ENCODE peak calls at places on chromosomes 7 and 10, in five cellular contexts. S is H9, G is MM.1S, F is foreskin keratinocyte, W is A673. C is an unnamed sample.

GRCh38 chr7:130491841-130492518 is at the start of gene MEST:
- DNase-seq in S (peak; percentile 50), G (no peak), F (no peak), W (peak; percentile 65), C (peak; percentile 84)

GRCh38 chr10:127018298-127018650 is 113.0 kb downstream of the DOCK1 start:
- DNase-seq in S (no peak), G (no peak), F (no peak), W (no peak), C (peak; percentile 27)

GRCh38 chr10:78250313-78251040 is 216.8 kb downstream of the RPS24 start:
- DNase-seq in S (no peak), G (no peak), F (no peak), W (no peak), C (no peak)

GRCh38 chr10:61993676-61994401 is 92.3 kb downstream of the ARID5B start:
- DNase-seq in S (no peak), G (no peak), F (no peak), W (peak; percentile 97), C (no peak)

GRCh38 chr10:104059364-104059763 is 26.3 kb downstream of the COL17A1 start:
- DNase-seq in S (peak; percentile 65), G (peak; percentile 69), F (no peak), W (no peak), C (no peak)

GRCh38 chr10:404991-405390 is 269.7 kb downstream of the ZMYND11 start:
- DNase-seq in S (no peak), G (no peak), F (no peak), W (no peak), C (no peak)

GRCh38 chr10:51090190-51090589 is 15.9 kb downstream of the PRKG1 start:
- DNase-seq in S (no peak), G (no peak), F (no peak), W (no peak), C (no peak)

GRCh38 chr10:45446858-45447257 is 72.8 kb downstream of the ALOX5 start:
- DNase-seq in S (no peak), G (no peak), F (no peak), W (no peak), C (no peak)

GRCh38 chr10:62354941-62355340 is 19.2 kb upstream of the ZNF365 start:
- DNase-seq in S (no peak), G (no peak), F (no peak), W (no peak), C (no peak)

GRCh38 chr7:1533569-1534329 is 3.2 kb downstream of the MAFK start:
- DNase-seq in S (no peak), G (no peak), F (no peak), W (peak; percentile 42), C (peak; percentile 42)

GRCh38 chr7:519974-520458 is 370 bp upstream of the PDGFA start:
- DNase-seq in S (peak; percentile 74), G (no peak), F (no peak), W (peak; percentile 56), C (no peak)

GRCh38 chr10:71782221-71782916 is 9.0 kb upstream of the VSIR start:
- DNase-seq in S (no peak), G (no peak), F (no peak), W (no peak), C (no peak)
- H3K4me1 ChIP-seq in S (no peaks in the 10 kb centered on the region), G (no peaks in the 10 kb centered on the region), F (no peaks in the 10 kb centered on the region), W (no peaks in the 10 kb centered on the region), C (no peaks in the 10 kb centered on the region)

DNA sequence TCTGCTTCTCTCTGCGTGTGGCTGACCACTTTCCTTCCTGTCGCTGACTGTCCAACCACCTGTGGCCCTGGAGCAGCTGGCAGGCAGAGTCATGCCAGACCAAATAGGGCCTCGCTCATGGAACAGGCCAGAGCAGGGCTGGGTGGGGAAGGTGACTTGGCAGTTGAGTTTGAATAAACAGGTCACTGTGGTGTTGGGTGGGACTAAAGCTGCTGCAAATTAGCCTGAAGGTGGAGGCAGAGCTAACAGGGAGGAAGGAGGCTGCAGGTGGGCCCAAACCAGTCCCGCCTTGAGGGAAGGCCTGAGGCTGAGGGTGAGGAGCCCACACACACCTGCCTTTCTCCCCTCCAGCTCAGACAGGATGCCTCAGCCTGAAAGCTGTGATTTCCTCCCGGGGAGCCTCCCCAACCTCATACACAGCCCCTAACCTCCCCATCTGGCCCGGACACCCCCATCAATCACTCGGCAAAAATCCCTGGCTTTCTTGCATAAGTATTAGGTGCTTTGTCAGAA is 97.5 kb upstream of the PCBD1 start:
- DNase-seq in S (peak; percentile 54), G (peak; percentile 54), F (peak; percentile 20), W (no peak), C (peak; percentile 7)
- H3K4me1 ChIP-seq in S (no peaks in the 10 kb centered on the region), G (peaks cover 32% of the 10 kb centered on the region), F (no peaks in the 10 kb centered on the region), W (no peaks in the 10 kb centered on the region), C (no peaks in the 10 kb centered on the region)

DNA sequence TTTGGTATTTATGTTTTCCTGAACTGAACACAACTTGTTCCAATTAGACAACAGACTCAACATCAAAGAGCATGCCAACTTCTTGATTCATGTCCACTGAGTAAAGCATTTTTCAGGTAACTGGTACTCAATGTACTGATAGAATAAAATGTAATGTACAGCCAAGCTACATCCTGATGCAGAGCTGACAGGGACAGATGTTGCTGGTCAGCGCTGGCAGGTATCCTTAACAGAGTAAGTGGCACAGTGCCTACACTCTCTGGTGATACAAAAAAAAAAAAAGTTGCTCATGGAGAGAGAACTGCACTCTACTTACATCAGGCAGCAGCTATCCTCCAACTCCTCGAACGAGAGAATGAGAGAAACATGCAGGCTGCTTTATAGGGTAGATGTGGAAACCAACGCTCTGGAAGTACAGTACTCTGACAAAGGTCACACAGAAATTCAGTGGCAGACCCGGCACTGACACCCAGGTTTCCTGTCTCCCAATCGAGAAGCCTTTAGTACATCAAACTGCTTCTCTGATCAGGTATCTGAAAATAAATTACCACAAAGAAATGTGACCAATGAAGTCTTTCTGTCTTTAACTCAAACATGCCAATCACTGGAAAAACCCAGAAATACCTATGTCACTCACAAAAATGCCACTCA is 4.6 kb downstream of the ITGB1 start:
- DNase-seq in S (no peak), G (no peak), F (no peak), W (no peak), C (no peak)
- H3K4me1 ChIP-seq in S (peaks cover 11% of the 10 kb centered on the region), G (peaks cover 11% of the 10 kb centered on the region), F (peaks cover 40% of the 10 kb centered on the region), W (peaks cover 60% of the 10 kb centered on the region), C (peaks cover 20% of the 10 kb centered on the region)

DNA sequence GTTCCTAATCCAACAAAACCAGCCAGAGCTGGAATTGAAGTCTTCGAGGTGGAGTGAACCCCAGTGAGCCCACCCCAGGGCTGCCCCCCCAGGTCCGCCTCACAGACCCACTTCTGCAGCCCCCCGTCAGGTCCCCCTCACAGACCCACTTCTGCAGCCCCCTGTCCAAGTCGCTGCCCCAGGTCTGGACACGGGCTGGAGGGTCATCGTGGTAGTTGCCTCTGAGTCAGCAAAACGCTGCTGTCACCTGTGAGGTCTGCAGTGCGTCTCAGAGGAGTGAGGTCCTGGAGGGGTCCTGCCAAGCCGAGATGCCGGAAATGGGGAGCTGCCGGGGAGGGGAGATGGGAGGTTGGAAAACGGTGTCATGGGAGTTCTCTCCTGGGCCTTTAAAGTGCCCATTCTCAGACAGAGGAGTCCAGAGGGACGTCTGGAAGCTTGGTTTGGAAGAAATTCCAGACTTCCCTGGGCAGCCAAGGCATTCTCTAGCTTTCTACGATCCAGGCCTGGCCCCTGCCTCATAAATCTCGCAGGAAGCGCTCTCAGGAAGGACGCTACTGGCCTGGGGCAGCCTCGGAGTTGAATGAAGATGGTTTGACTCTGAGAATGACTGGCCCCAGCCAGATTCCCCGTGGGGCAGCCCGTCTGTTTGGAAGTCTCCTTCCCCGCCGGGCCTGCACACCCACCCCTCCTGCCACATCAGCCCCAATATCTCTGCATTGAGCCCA is 38.6 kb downstream of the CALML3 start:
- DNase-seq in S (no peak), G (no peak), F (no peak), W (no peak), C (no peak)
- H3K4me1 ChIP-seq in S (no peaks in the 10 kb centered on the region), G (no peaks in the 10 kb centered on the region), F (peaks cover 55% of the 10 kb centered on the region), W (peaks cover 5% of the 10 kb centered on the region), C (peaks cover 45% of the 10 kb centered on the region)

C was measured in SJCRH30.